ENCODE peak calls at places on chromosomes 1 and 21, in six cellular contexts. S is gastrocnemius medialis; V is Panc1; Z is CD4-positive, CD25-positive, alpha-beta regulatory T cell; G is pancreas; F is heart right ventricle. I is an unnamed sample. For H3K4me1, the result is how much of the 10 kb centered on the place peaks cover.

GRCh38 chr1:35058990-35059389 is 20.2 kb upstream of the ZMYM1 start:
- ATAC-seq in S (no peak), V (no peak), Z (no peak), G (no peak), F (no peak), I (no peak)

GRCh38 chr21:27306821-27307746 is 340.2 kb upstream of the ADAMTS5 start:
- ATAC-seq in S (peak), V (no peak), Z (no peak), G (peak), F (peak), I (peak)

GRCh38 chr1:89311757-89312156 is 39.1 kb upstream of the GBP5 start:
- ATAC-seq in S (no peak), V (no peak), Z (no peak), G (no peak), F (peak), I (no peak)

GRCh38 chr21:46471514-46471913 is 12.8 kb downstream of the DIP2A start:
- ATAC-seq in S (no peak), V (no peak), Z (no peak), G (no peak), F (no peak), I (no peak)

GRCh38 chr1:27496604-27497155 is 6.7 kb upstream of the WASF2 start:
- ATAC-seq in S (no peak), V (peak), Z (no peak), G (no peak), F (no peak), I (peak)

GRCh38 chr1:17849216-17849615 is 94.1 kb downstream of the ACTL8 start:
- ATAC-seq in S (no peak), V (no peak), Z (no peak), G (no peak), F (no peak), I (no peak)

GRCh38 chr1:198449281-198449680 is 91.2 kb downstream of the ATP6V1G3 start:
- ATAC-seq in S (no peak), V (no peak), Z (no peak), G (peak), F (no peak), I (no peak)

GRCh38 chr1:104745875-104746274 is 996.2 kb downstream of the AMY1C start:
- ATAC-seq in S (no peak), V (no peak), Z (no peak), G (no peak), F (no peak), I (no peak)

GRCh38 chr1:100613817-100614559 is 76.0 kb downstream of the GPR88 start:
- ATAC-seq in S (no peak), V (no peak), Z (no peak), G (no peak), F (no peak), I (no peak)

GRCh38 chr1:2574350-2574749 is 12.2 kb upstream of the PRXL2B start:
- ATAC-seq in S (no peak), V (no peak), Z (no peak), G (no peak), F (no peak), I (no peak)

GRCh38 chr1:38690790-38691189 is 168.8 kb downstream of the RRAGC start:
- ATAC-seq in S (no peak), V (no peak), Z (no peak), G (no peak), F (no peak), I (no peak)

GRCh38 chr1:163083690-163084089 is 14.5 kb downstream of the RGS4 start:
- ATAC-seq in S (no peak), V (no peak), Z (no peak), G (no peak), F (no peak), I (no peak)

GRCh38 chr1:154992721-154993571 is 440 bp upstream of the LENEP start:
- ATAC-seq in S (no peak), V (peak), Z (no peak), G (no peak), F (no peak), I (no peak)

GRCh38 chr1:176794897-176795508 is 332.0 kb downstream of the PAPPA2 start:
- ATAC-seq in S (no peak), V (no peak), Z (no peak), G (no peak), F (no peak), I (no peak)

GRCh38 chr1:67484492-67484891 is 54.3 kb upstream of the SERBP1 start:
- ATAC-seq in S (no peak), V (no peak), Z (no peak), G (no peak), F (no peak), I (no peak)

GRCh38 chr1:200437088-200437487 is 27.3 kb upstream of the ZNF281 start:
- ATAC-seq in S (no peak), V (no peak), Z (no peak), G (no peak), F (no peak), I (no peak)

GRCh38 chr1:209667701-209668100 is 7.5 kb upstream of the G0S2 start:
- ATAC-seq in S (no peak), V (no peak), Z (no peak), G (no peak), F (no peak), I (no peak)

GRCh38 chr1:44073528-44073927 is 42.3 kb upstream of the SLC6A9 start:
- ATAC-seq in S (no peak), V (no peak), Z (no peak), G (no peak), F (no peak), I (no peak)

GRCh38 chr1:33370827-33371226 is 49.9 kb upstream of the A3GALT2 start:
- ATAC-seq in S (no peak), V (no peak), Z (no peak), G (no peak), F (no peak), I (no peak)

GRCh38 chr21:37153935-37154350 is 80.9 kb downstream of the TTC3 start:
- ATAC-seq in S (peak), V (no peak), Z (no peak), G (peak), F (peak), I (peak)

GRCh38 chr1:176791911-176792310 is 328.9 kb downstream of the PAPPA2 start:
- ATAC-seq in S (no peak), V (no peak), Z (no peak), G (no peak), F (no peak), I (no peak)

GRCh38 chr21:41653944-41654625 is 112.8 kb downstream of the RIPK4 start:
- ATAC-seq in S (peak), V (no peak), Z (no peak), G (peak), F (peak), I (peak)

GRCh38 chr1:75430526-75430925 is 180.4 kb downstream of the SLC44A5 start:
- ATAC-seq in S (no peak), V (no peak), Z (no peak), G (no peak), F (no peak), I (no peak)

GRCh38 chr1:157490337-157491165 is 61.8 kb downstream of the FCRL5 start:
- ATAC-seq in S (no peak), V (peak), Z (no peak), G (peak), F (no peak), I (no peak)

GRCh38 chr1:175277778-175278177 is 85.2 kb upstream of the KIAA0040 start:
- ATAC-seq in S (peak), V (no peak), Z (no peak), G (no peak), F (no peak), I (peak)

GRCh38 chr1:207218512-207219352 is 102.7 kb upstream of the CD55 start:
- ATAC-seq in S (no peak), V (no peak), Z (no peak), G (peak), F (no peak), I (no peak)

GRCh38 chr1:108034396-108034795 is 69.4 kb upstream of the VAV3 start:
- ATAC-seq in S (no peak), V (no peak), Z (no peak), G (no peak), F (no peak), I (no peak)

GRCh38 chr1:161782886-161783285 is 16.8 kb downstream of the ATF6 start:
- ATAC-seq in S (no peak), V (no peak), Z (no peak), G (no peak), F (no peak), I (no peak)

GRCh38 chr1:34470406-34470805 is 284.4 kb upstream of the GJB5 start:
- ATAC-seq in S (no peak), V (no peak), Z (no peak), G (no peak), F (no peak), I (no peak)

GRCh38 chr1:108071601-108072000 is 106.6 kb upstream of the VAV3 start:
- ATAC-seq in S (no peak), V (no peak), Z (no peak), G (no peak), F (no peak), I (no peak)

GRCh38 chr1:203528098-203528497 is 34.1 kb downstream of the OPTC start:
- ATAC-seq in S (no peak), V (no peak), Z (no peak), G (no peak), F (no peak), I (no peak)

GRCh38 chr1:167955915-167956314 is 19.0 kb upstream of the MPC2 start:
- ATAC-seq in S (no peak), V (no peak), Z (no peak), G (no peak), F (no peak), I (no peak)

GRCh38 chr1:86389315-86389714 is 6.8 kb downstream of the ODF2L start:
- ATAC-seq in S (no peak), V (no peak), Z (peak), G (no peak), F (no peak), I (no peak)

GRCh38 chr1:180544050-180544449 is 14.7 kb upstream of the OVAAL start:
- ATAC-seq in S (no peak), V (no peak), Z (no peak), G (peak), F (no peak), I (no peak)
- H3K4me1 ChIP-seq in S (under half), V (under half), Z (under half), G (under half), F (under half), I (under half)

GRCh38 chr1:109786531-109787021 is 22.9 kb upstream of the EPS8L3 start:
- ATAC-seq in S (no peak), V (peak), Z (no peak), G (peak), F (no peak), I (no peak)

GRCh38 chr1:109789771-109790170 is 26.0 kb upstream of the EPS8L3 start:
- ATAC-seq in S (no peak), V (no peak), Z (no peak), G (no peak), F (no peak), I (no peak)

GRCh38 chr1:109787211-109787844 is 23.6 kb upstream of the EPS8L3 start:
- ATAC-seq in S (no peak), V (no peak), Z (no peak), G (no peak), F (no peak), I (no peak)

GRCh38 chr1:109788695-109789521 is 25.2 kb upstream of the EPS8L3 start:
- ATAC-seq in S (no peak), V (peak), Z (no peak), G (no peak), F (no peak), I (no peak)

GRCh38 chr1:109787845-109788605 is 24.3 kb upstream of the EPS8L3 start:
- ATAC-seq in S (no peak), V (no peak), Z (no peak), G (no peak), F (no peak), I (no peak)
- H3K4me1 ChIP-seq in S (under half), V (half or more), Z (under half), G (under half), F (under half), I (under half)

GRCh38 chr1:6587261-6588005 is 7.6 kb downstream of the ZBTB48 start:
- ATAC-seq in S (peak), V (no peak), Z (no peak), G (peak), F (peak), I (no peak)
- H3K4me1 ChIP-seq in S (half or more), V (under half), Z (under half), G (under half), F (under half), I (under half)

GRCh38 chr1:8733463-8733862 is 84.0 kb downstream of the RERE start:
- ATAC-seq in S (peak), V (no peak), Z (no peak), G (peak), F (no peak), I (no peak)

GRCh38 chr1:8742022-8742924 is 75.2 kb downstream of the RERE start:
- ATAC-seq in S (no peak), V (peak), Z (no peak), G (peak), F (no peak), I (no peak)

GRCh38 chr1:8740034-8740449 is 77.4 kb downstream of the RERE start:
- ATAC-seq in S (no peak), V (peak), Z (no peak), G (no peak), F (no peak), I (no peak)

GRCh38 chr1:8736927-8737326 is 80.5 kb downstream of the RERE start:
- ATAC-seq in S (no peak), V (no peak), Z (no peak), G (peak), F (no peak), I (no peak)

DNA sequence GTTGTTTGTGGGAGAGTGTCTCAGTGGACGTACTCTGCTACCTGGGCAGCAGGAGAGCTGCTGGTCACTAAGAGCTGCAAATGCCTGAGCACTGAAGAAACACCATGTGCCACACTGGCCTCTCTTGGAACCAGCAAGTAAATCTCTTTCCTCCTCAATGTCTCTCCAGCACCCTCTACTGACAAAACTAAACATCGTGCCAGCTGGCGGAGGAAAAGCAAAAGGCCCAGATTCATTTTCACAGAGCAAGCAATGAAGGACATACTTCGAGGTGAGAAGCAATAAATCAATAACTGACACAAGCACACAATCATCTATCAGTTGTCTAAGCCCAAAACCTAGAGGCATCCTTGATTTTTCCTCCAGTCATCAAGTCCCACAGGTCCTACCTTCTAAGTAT is 78.1 kb downstream of the RERE start:
- ATAC-seq in S (no peak), V (no peak), Z (no peak), G (no peak), F (no peak), I (no peak)
- H3K4me1 ChIP-seq in S (under half), V (under half), Z (under half), G (under half), F (under half), I (under half)

GRCh38 chr1:236394016-236394481 is at the start of gene EDARADD:
- ATAC-seq in S (no peak), V (no peak), Z (no peak), G (no peak), F (no peak), I (no peak)
- H3K4me1 ChIP-seq in S (under half), V (under half), Z (under half), G (under half), F (under half), I (under half)

GRCh38 chr1:61641578-61642336 is 83.2 kb downstream of the TM2D1 start:
- ATAC-seq in S (peak), V (peak), Z (peak), G (peak), F (peak), I (peak)
- H3K4me1 ChIP-seq in S (under half), V (under half), Z (under half), G (under half), F (under half), I (under half)

GRCh38 chr1:18937539-18937938 is 18.9 kb downstream of the IFFO2 start:
- ATAC-seq in S (no peak), V (no peak), Z (no peak), G (no peak), F (no peak), I (no peak)

GRCh38 chr1:18936814-18937481 is 19.5 kb downstream of the IFFO2 start:
- ATAC-seq in S (no peak), V (no peak), Z (no peak), G (no peak), F (no peak), I (no peak)

GRCh38 chr1:18938707-18939070 is 17.8 kb downstream of the IFFO2 start:
- ATAC-seq in S (no peak), V (peak), Z (no peak), G (no peak), F (no peak), I (no peak)

GRCh38 chr1:18939398-18940302 is 16.8 kb downstream of the IFFO2 start:
- ATAC-seq in S (no peak), V (no peak), Z (no peak), G (no peak), F (no peak), I (no peak)

GRCh38 chr1:18938008-18938706 is 18.3 kb downstream of the IFFO2 start:
- ATAC-seq in S (no peak), V (peak), Z (no peak), G (peak), F (no peak), I (no peak)
- H3K4me1 ChIP-seq in S (under half), V (half or more), Z (half or more), G (under half), F (under half), I (under half)

GRCh38 chr1:12188115-12188514 is 21.3 kb downstream of the TNFRSF1B start:
- ATAC-seq in S (no peak), V (no peak), Z (no peak), G (no peak), F (no peak), I (no peak)

GRCh38 chr1:12185036-12185435 is 18.2 kb downstream of the TNFRSF1B start:
- ATAC-seq in S (no peak), V (no peak), Z (no peak), G (no peak), F (no peak), I (no peak)

GRCh38 chr1:12186277-12186985 is 19.6 kb downstream of the TNFRSF1B start:
- ATAC-seq in S (no peak), V (peak), Z (peak), G (no peak), F (no peak), I (no peak)

GRCh38 chr1:12184008-12184681 is 17.4 kb downstream of the TNFRSF1B start:
- ATAC-seq in S (peak), V (peak), Z (peak), G (peak), F (peak), I (peak)

DNA sequence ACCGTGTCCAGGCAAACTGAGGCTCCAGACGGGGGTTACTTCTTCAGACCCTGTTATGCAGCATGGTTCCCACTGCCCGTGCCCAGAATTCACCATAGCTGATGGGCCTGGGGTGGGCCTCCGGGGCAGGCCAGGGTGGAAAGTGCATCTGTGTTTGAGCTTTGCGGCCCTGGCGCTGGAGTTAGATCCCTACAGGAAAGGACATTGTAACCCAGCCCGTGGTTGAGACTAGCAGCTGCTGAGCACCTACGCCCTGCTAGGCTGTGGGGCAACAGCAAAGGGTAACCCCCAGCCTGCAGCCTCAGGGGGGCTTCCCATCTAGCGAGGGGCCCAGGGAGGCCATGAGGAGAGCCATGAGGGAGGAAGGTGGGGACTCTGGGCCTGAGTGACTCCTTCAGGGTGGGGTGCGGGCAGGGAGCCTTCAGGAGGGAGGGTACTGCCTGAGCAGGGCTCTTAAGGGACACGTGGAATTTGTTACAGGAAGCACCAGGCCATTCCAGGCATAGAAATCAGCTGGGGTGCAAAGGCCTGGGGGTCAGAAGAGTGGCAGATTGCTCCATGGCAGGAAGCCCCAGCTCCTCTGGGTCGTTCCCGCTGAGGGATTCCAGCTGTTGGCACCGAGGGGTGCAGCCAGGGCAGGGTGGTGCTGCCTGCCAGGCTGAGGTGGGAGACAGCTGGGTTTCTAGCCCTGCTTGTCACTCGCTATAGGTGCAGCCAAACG is 18.9 kb downstream of the TNFRSF1B start:
- ATAC-seq in S (no peak), V (peak), Z (no peak), G (no peak), F (peak), I (no peak)
- H3K4me1 ChIP-seq in S (half or more), V (under half), Z (half or more), G (under half), F (half or more), I (half or more)

GRCh38 chr1:46132529-46133180 is at the start of gene PIK3R3:
- ATAC-seq in S (peak), V (peak), Z (peak), G (peak), F (peak), I (peak)
- H3K4me1 ChIP-seq in S (under half), V (under half), Z (under half), G (under half), F (under half), I (under half)

GRCh38 chr1:5232537-5232936 is 578.1 kb downstream of the AJAP1 start:
- ATAC-seq in S (no peak), V (no peak), Z (no peak), G (no peak), F (no peak), I (no peak)

GRCh38 chr1:5242850-5243249 is 588.4 kb downstream of the AJAP1 start:
- ATAC-seq in S (no peak), V (no peak), Z (no peak), G (no peak), F (no peak), I (no peak)

GRCh38 chr1:5239911-5240310 is 585.5 kb downstream of the AJAP1 start:
- ATAC-seq in S (no peak), V (no peak), Z (no peak), G (no peak), F (no peak), I (no peak)

GRCh38 chr1:5235355-5235899 is 581.0 kb downstream of the AJAP1 start:
- ATAC-seq in S (no peak), V (no peak), Z (no peak), G (no peak), F (no peak), I (no peak)

DNA sequence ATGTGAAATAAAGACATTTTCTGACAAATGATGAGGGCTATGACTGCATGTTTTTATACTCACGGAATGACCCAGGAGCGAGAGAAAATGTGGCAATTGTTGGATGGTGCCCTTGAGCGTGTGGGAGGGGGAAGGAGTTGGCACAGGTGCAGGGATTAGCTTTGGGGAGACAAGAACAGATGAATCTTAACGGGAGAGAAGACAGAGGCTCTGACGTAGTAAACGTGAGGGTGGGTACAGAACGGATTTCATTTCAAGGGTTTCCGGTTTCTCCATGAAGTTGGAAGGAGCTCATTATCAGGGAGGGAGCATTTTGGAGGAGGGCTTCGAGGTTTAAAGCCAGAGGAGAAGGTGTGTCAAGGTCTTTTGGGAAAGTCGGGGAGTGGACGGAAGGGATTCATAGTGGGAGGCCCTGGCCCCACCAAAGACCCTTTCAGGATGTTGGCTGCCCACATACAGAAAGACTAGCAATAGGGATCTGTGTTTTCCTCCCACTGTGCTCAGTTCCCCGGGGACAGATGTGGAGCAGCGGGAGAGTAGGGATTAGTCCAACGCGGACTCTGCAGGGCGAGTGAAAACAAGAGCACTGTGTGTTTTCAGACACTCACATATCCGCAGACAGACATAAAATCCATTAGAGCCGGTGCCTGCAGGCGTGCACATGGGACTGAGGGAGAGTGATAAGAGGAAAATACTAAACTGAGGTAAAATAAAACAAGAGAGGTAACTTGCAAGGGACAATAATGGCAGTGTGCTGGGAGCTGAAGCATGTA is 584.1 kb downstream of the AJAP1 start:
- ATAC-seq in S (no peak), V (no peak), Z (no peak), G (no peak), F (no peak), I (no peak)
- H3K4me1 ChIP-seq in S (under half), V (under half), Z (under half), G (under half), F (under half), I (under half)

I was measured in gastroesophageal sphincter.